ENCODE peak calls at places on chromosomes 2 and 18, in eight cellular contexts. P, K, Q, E, F, D, L and Z are unnamed samples.

GRCh38 chr2:30373881-30374302 is 73.2 kb upstream of the LCLAT1 start:
- DNase-seq in F (no peak), D (no peak), Q (no peak), E (no peak), K (no peak), P (no peak), L (no peak), Z (peak; percentile 84)

GRCh38 chr18:12741351-12741750 is 38.5 kb downstream of the PSMG2 start:
- DNase-seq in P (no peak), F (no peak), K (no peak), L (no peak), D (no peak), Q (no peak), E (no peak), Z (peak; percentile 29)

GRCh38 chr2:177340158-177340557 is 52.4 kb upstream of the AGPS start:
- DNase-seq in K (no peak), D (no peak), Q (no peak), E (no peak), L (no peak), P (no peak), F (no peak), Z (no peak)

GRCh38 chr2:100205128-100205527 is 62.7 kb upstream of the AFF3 start:
- DNase-seq in P (no peak), L (no peak), F (no peak), E (no peak), K (no peak), Q (no peak), D (no peak), Z (no peak)

GRCh38 chr2:19198376-19198775 is 160.0 kb downstream of the OSR1 start:
- DNase-seq in Q (no peak), E (no peak), F (peak; percentile 44), K (no peak), D (no peak), L (no peak), P (no peak), Z (peak; percentile 60)

GRCh38 chr2:38485734-38486133 is 108.7 kb upstream of the ATL2 start:
- DNase-seq in Q (no peak), D (no peak), E (no peak), K (no peak), P (no peak), L (no peak), F (no peak), Z (no peak)

GRCh38 chr2:213545964-213546363 is 261.7 kb downstream of the SPAG16 start:
- DNase-seq in F (no peak), K (no peak), D (no peak), Q (no peak), L (no peak), P (no peak), E (no peak), Z (no peak)

GRCh38 chr2:7037340-7038333 is 120.4 kb downstream of the RNF144A start:
- DNase-seq in P (peak; percentile 84), D (peak; percentile 67), F (peak; percentile 54), Q (no peak), K (peak; percentile 81), E (peak; percentile 52), L (peak; percentile 21), Z (peak; percentile 65)

GRCh38 chr18:57657566-57657965 is 35.9 kb upstream of the NARS1 start:
- DNase-seq in K (no peak), L (no peak), F (no peak), E (peak; percentile 80), D (no peak), P (no peak), Q (no peak), Z (peak; percentile 34)

GRCh38 chr2:110993557-110994231 is 127.0 kb upstream of the BCL2L11 start:
- DNase-seq in D (peak; percentile 39), P (peak; percentile 52), E (peak; percentile 30), L (no peak), Q (no peak), F (no peak), K (no peak), Z (no peak)

GRCh38 chr2:8405334-8405733 is 276.5 kb upstream of the ID2 start:
- DNase-seq in P (no peak), F (no peak), E (no peak), D (no peak), L (no peak), K (no peak), Q (no peak), Z (no peak)

GRCh38 chr2:43060435-43061016 is 165.9 kb downstream of the ZFP36L2 start:
- DNase-seq in P (no peak), L (no peak), Q (no peak), D (no peak), K (no peak), E (no peak), F (no peak), Z (no peak)

GRCh38 chr2:156339110-156339847 is 6.8 kb upstream of the NR4A2 start:
- DNase-seq in F (no peak), L (no peak), D (no peak), E (no peak), Q (no peak), P (no peak), K (no peak), Z (no peak)

GRCh38 chr2:172849519-172850217 is 114.0 kb downstream of the RAPGEF4 start:
- DNase-seq in L (no peak), D (no peak), F (no peak), Q (no peak), E (no peak), K (no peak), P (no peak), Z (no peak)

GRCh38 chr2:221810216-221810615 is 238.1 kb upstream of the EPHA4 start:
- DNase-seq in E (no peak), L (no peak), K (no peak), Q (no peak), D (no peak), F (no peak), P (no peak), Z (no peak)

GRCh38 chr2:196758474-196759377 is 40.8 kb downstream of the GTF3C3 start:
- DNase-seq in Q (no peak), L (peak; percentile 18), K (no peak), F (no peak), D (no peak), E (peak; percentile 40), P (no peak), Z (peak; percentile 44)

GRCh38 chr2:44063007-44063406 is 67.2 kb upstream of the LRPPRC start:
- DNase-seq in K (no peak), L (no peak), E (no peak), Q (no peak), D (peak; percentile 21), P (no peak), F (no peak), Z (peak; percentile 10)

GRCh38 chr2:48122166-48122565 is 215.9 kb upstream of the FBXO11 start:
- DNase-seq in K (no peak), Q (no peak), F (no peak), L (peak; percentile 79), D (no peak), P (no peak), E (no peak), Z (no peak)

GRCh38 chr2:13035866-13036265 is 319.1 kb downstream of the TRIB2 start:
- DNase-seq in E (no peak), L (no peak), Q (no peak), D (no peak), P (no peak), F (no peak), K (no peak), Z (no peak)
- TF ChIP-seq CTCF in E (no peak), L (no peak), Q (no peak), D (no peak), P (no peak), F (no peak), K (no peak), Z (no peak)

GRCh38 chr2:112583497-112584133 is 794 bp upstream of the CHCHD5 start:
- DNase-seq in E (peak; percentile 33), F (no peak), D (no peak), P (no peak), Q (no peak), K (no peak), L (peak; percentile 48), Z (peak; percentile 17)
- H3K4me3 ChIP-seq in E (no peak overlapping the region), F (peak overlapping the region; percentile 76), D (peak overlapping the region; percentile 75), P (peak overlapping the region; percentile 62), Q (peak overlapping the region; percentile 60), K (peak overlapping the region; percentile 72), L (peak overlapping the region; percentile 91), Z (peak overlapping the region; percentile 92)

GRCh38 chr2:128809256-128809636 is 490.6 kb upstream of the HS6ST1 start:
- DNase-seq in E (no peak), Q (no peak), P (no peak), K (no peak), L (no peak), F (no peak), D (no peak), Z (no peak)
- TF ChIP-seq CTCF in E (no peak), Q (no peak), P (no peak), K (no peak), L (no peak), F (no peak), D (no peak), Z (no peak)

GRCh38 chr2:237674731-237675276 is 47.4 kb downstream of the LRRFIP1 start:
- DNase-seq in E (peak; percentile 96), P (peak; percentile 94), L (peak; percentile 90), F (peak; percentile 83), D (peak; percentile 76), Q (no peak), K (peak; percentile 79), Z (peak; percentile 78)

GRCh38 chr2:237671466-237672173 is 44.2 kb downstream of the LRRFIP1 start:
- DNase-seq in L (no peak), K (no peak), F (no peak), E (no peak), P (peak; percentile 42), Q (no peak), D (no peak), Z (no peak)

GRCh38 chr2:237675326-237675725 is 47.9 kb downstream of the LRRFIP1 start:
- DNase-seq in Q (no peak), P (no peak), E (peak; percentile 83), F (no peak), L (no peak), K (no peak), D (no peak), Z (no peak)

GRCh38 chr2:237672731-237673129 is 45.3 kb downstream of the LRRFIP1 start:
- DNase-seq in P (no peak), Q (no peak), E (no peak), K (no peak), L (no peak), D (no peak), F (no peak), Z (no peak)

DNA sequence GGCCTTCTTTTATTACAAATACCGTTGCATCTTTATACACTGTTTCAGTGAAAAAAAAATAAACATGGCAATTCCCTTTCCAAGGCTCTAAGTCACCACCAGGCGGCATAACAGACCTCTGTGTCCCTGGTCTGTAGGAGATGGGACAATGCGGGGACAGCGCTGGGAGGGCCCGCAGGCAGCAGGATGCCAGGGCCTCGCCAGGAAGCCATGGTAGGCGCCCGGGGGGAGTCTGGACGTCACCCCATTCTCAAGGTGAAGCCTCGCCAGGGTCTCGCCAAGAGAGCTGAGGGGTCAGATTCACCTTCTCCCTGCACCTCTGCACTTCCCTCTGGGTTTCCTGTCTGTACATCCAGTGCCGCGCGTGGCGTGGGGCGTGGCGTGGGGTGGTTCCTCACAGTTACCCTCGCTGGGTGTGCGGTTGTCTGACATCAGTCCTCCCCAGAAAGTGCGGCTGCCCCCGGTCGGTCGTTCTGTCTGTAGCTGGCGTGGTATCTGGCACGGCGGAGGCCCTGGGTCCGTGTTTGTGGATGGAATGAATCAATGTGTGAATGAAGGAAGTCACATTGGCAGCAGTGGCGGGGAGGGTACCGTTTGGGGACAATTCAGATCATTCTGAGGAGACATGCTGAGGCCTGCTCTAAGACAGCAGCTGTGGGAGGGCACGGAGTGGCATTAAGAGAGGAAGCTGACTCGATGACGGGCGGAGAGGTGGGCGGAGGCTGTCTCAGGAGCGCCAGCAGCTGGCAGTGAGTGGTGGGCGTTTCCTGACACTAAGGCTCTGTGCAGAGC is 45.9 kb downstream of the LRRFIP1 start:
- DNase-seq in F (peak; percentile 66), Q (no peak), D (no peak), P (peak; percentile 87), K (peak; percentile 87), E (peak; percentile 74), L (peak; percentile 82), Z (peak; percentile 66)
- H3K4me3 ChIP-seq in F (peak overlapping the region; percentile 51), Q (peak overlapping the region; percentile 21), D (peak overlapping the region; percentile 4), P (peak overlapping the region; percentile 35), K (peak overlapping the region; percentile 43), E (no peak overlapping the region), L (peak overlapping the region; percentile 70), Z (peak overlapping the region; percentile 31)